ENCODE peak calls at places on chromosomes 16 and 17, in ten cellular contexts. F is GM04503, C is aorta, J is COR-L47, K is sigmoid colon, R is activated T-cell treated with anti-CD3 and anti-CD28 coated beads for 24 hours, Y is ACHN, P is astrocyte of the spinal cord, I is HTR-8/SVneo, D is C1 segment of cervical spinal cord. X is an unnamed sample.

GRCh38 chr17:78798695-78799559 is 16.9 kb upstream of the CYTH1 start:
- DNase-seq in Y (peak), I (no peak), D (no peak), J (peak), F (no peak), P (no peak), C (no peak), R (no peak), K (no peak), X (peak)

GRCh38 chr17:33046361-33047255 is 55.0 kb downstream of the SPACA3 start:
- DNase-seq in K (no peak), P (no peak), Y (no peak), F (no peak), J (no peak), R (no peak), C (no peak), D (no peak), I (no peak), X (no peak)

GRCh38 chr16:51880776-51881175 is 666.2 kb downstream of the TOX3 start:
- DNase-seq in C (no peak), I (peak), P (peak), D (no peak), F (peak), J (no peak), Y (peak), R (no peak), K (no peak), X (no peak)

GRCh38 chr16:50213939-50214519 is 52.3 kb upstream of the ADCY7 start:
- DNase-seq in R (no peak), I (peak), Y (peak), C (no peak), J (no peak), K (no peak), F (no peak), D (no peak), P (peak), X (peak)

GRCh38 chr17:41301916-41302901 is at the start of gene KRTAP29-1:
- DNase-seq in P (no peak), F (no peak), Y (no peak), C (no peak), R (no peak), I (no peak), D (no peak), K (no peak), J (no peak), X (peak)

GRCh38 chr17:42895185-42895555 is 5.4 kb upstream of the G6PC1 start:
- DNase-seq in P (peak), J (no peak), C (peak), I (peak), D (no peak), F (peak), R (no peak), K (peak), Y (peak), X (no peak)

GRCh38 chr16:81532491-81533174 is 88.0 kb downstream of the CMIP start:
- DNase-seq in R (no peak), F (no peak), C (peak), I (no peak), P (no peak), J (no peak), K (no peak), Y (peak), D (no peak), X (no peak)

GRCh38 chr17:35748323-35748960 is 4.6 kb downstream of the GAS2L2 start:
- DNase-seq in P (no peak), R (no peak), D (no peak), F (no peak), I (no peak), J (no peak), Y (peak), K (no peak), C (no peak), X (no peak)

GRCh38 chr16:69756705-69757104 is 2.0 kb upstream of the NOB1 start:
- DNase-seq in J (no peak), Y (no peak), R (no peak), D (no peak), C (no peak), P (no peak), I (no peak), K (no peak), F (no peak), X (no peak)

GRCh38 chr17:46810837-46811236 is 7.7 kb downstream of the WNT3 start:
- DNase-seq in Y (no peak), P (no peak), C (no peak), K (no peak), J (no peak), R (no peak), I (no peak), F (no peak), D (no peak), X (no peak)

GRCh38 chr17:34246436-34246835 is 8.6 kb upstream of the CCL2 start:
- DNase-seq in K (no peak), P (no peak), Y (no peak), R (no peak), D (no peak), C (no peak), F (no peak), J (no peak), I (no peak), X (peak)

GRCh38 chr16:56362057-56362655 is 63.2 kb downstream of the AMFR start:
- DNase-seq in C (no peak), D (no peak), P (no peak), J (no peak), R (no peak), I (no peak), Y (no peak), K (peak), F (no peak), X (no peak)

GRCh38 chr17:64242633-64243032 is 20.4 kb downstream of the TEX2 start:
- DNase-seq in F (no peak), J (no peak), R (no peak), K (no peak), Y (no peak), I (no peak), C (no peak), D (no peak), P (no peak), X (no peak)

GRCh38 chr17:37088913-37089312 is 140.2 kb downstream of the AATF start:
- DNase-seq in J (no peak), C (no peak), F (no peak), Y (no peak), R (no peak), I (no peak), P (no peak), D (no peak), K (no peak), X (no peak)

GRCh38 chr16:30112197-30113030 is 923 bp downstream of the GDPD3 start:
- DNase-seq in Y (peak), P (peak), I (peak), D (no peak), R (peak), F (no peak), C (peak), J (peak), K (peak), X (peak)

GRCh38 chr17:51818777-51819176 is 339.7 kb downstream of the CA10 start:
- DNase-seq in P (no peak), D (no peak), K (no peak), Y (no peak), C (no peak), J (no peak), I (no peak), F (no peak), R (no peak), X (no peak)

GRCh38 chr17:82820278-82821251 is 19.3 kb downstream of the ZNF750 start:
- DNase-seq in D (no peak), K (no peak), Y (no peak), I (no peak), J (no peak), P (no peak), F (no peak), C (no peak), R (no peak), X (no peak)

GRCh38 chr17:2070241-2071023 is 15.5 kb downstream of the HIC1 start:
- DNase-seq in D (no peak), F (no peak), P (no peak), J (no peak), Y (no peak), I (no peak), C (peak), K (no peak), R (peak), X (no peak)

GRCh38 chr17:57935833-57936807 is 19.1 kb downstream of the CUEDC1 start:
- DNase-seq in Y (no peak), I (no peak), F (no peak), K (peak), R (no peak), D (peak), J (no peak), P (peak), C (no peak), X (no peak)

GRCh38 chr16:72021043-72021442 is 12.5 kb downstream of the DHODH start:
- DNase-seq in Y (no peak), F (no peak), I (no peak), J (no peak), C (no peak), D (no peak), K (no peak), P (no peak), R (no peak), X (no peak)

GRCh38 chr17:66830451-66830850 is 4.5 kb upstream of the CACNG5 start:
- DNase-seq in J (no peak), D (no peak), K (peak), Y (no peak), F (no peak), P (no peak), R (no peak), I (no peak), C (no peak), X (no peak)

GRCh38 chr17:16262201-16262600 is 45.2 kb downstream of the PIGL start:
- DNase-seq in P (no peak), J (no peak), R (no peak), C (no peak), F (no peak), D (no peak), I (no peak), Y (no peak), K (no peak), X (no peak)

GRCh38 chr16:6937641-6938040 is 395.0 kb upstream of the RBFOX1 start:
- DNase-seq in F (no peak), J (no peak), K (no peak), D (no peak), C (no peak), P (no peak), Y (no peak), R (no peak), I (no peak), X (no peak)

GRCh38 chr17:57585341-57586098 is 159.6 kb downstream of the CCDC182 start:
- DNase-seq in I (no peak), J (no peak), C (no peak), R (no peak), P (no peak), D (no peak), F (no peak), Y (no peak), K (no peak), X (no peak)